ENCODE peak calls at places on chromosomes 13 and 19, in five cellular contexts. O is fibroblast of pulmonary artery, T is left ventricle myocardium inferior, C is foreskin fibroblast, A is AG09309. Z is an unnamed sample.

GRCh38 chr13:98228661-98229349 is 51.7 kb upstream of the RNF113B start:
- DNase-seq in O (no peak), T (no peak), A (no peak), C (no peak), Z (no peak)

GRCh38 chr13:32791545-32792172 is 205.4 kb downstream of the PDS5B start:
- DNase-seq in A (no peak), T (no peak), O (no peak), C (no peak), Z (no peak)

GRCh38 chr19:6066661-6067646 is 43.3 kb downstream of the RFX2 start:
- DNase-seq in O (peak; percentile 98), A (peak; percentile 64), C (peak; percentile 56), T (peak; percentile 93), Z (peak; percentile 90)

GRCh38 chr13:110107568-110108347 is 199.2 kb downstream of the COL4A1 start:
- DNase-seq in T (no peak), O (no peak), C (no peak), A (no peak), Z (no peak)

GRCh38 chr19:43809762-43810696 is 7.8 kb upstream of the LYPD5 start:
- DNase-seq in O (peak; percentile 79), A (peak; percentile 27), C (peak; percentile 28), T (no peak), Z (peak; percentile 16)

GRCh38 chr13:73275163-73275562 is 216.4 kb downstream of the KLF5 start:
- DNase-seq in T (no peak), A (no peak), O (no peak), C (no peak), Z (no peak)

GRCh38 chr19:19746286-19747213 is 13.6 kb upstream of the ZNF14 start:
- DNase-seq in T (no peak), A (no peak), O (no peak), C (no peak), Z (no peak)

GRCh38 chr19:49691243-49692101 is 556 bp downstream of the CPT1C start:
- DNase-seq in T (peak; percentile 68), A (no peak), O (peak; percentile 75), C (peak; percentile 71), Z (no peak)

GRCh38 chr19:29266603-29267002 is 53.7 kb upstream of the UQCRFS1 start:
- DNase-seq in A (no peak), O (no peak), C (no peak), T (no peak), Z (no peak)

GRCh38 chr13:24821207-24821606 is 57.2 kb downstream of the RNF17 start:
- DNase-seq in T (no peak), A (no peak), O (no peak), C (no peak), Z (no peak)

GRCh38 chr19:4139614-4140236 is 13.7 kb upstream of the CREB3L3 start:
- DNase-seq in O (peak; percentile 67), A (no peak), T (peak; percentile 73), C (no peak), Z (peak; percentile 91)

GRCh38 chr19:15213715-15214381 is 13.1 kb upstream of the NOTCH3 start:
- DNase-seq in T (peak; percentile 84), O (peak; percentile 56), C (no peak), A (no peak), Z (no peak)

GRCh38 chr19:11331502-11331901 is 8.0 kb downstream of the RAB3D start:
- DNase-seq in O (no peak), C (no peak), A (no peak), T (no peak), Z (no peak)

GRCh38 chr19:13727798-13728197 is 36.5 kb upstream of the MRI1 start:
- DNase-seq in T (no peak), O (peak; percentile 58), A (no peak), C (peak; percentile 22), Z (no peak)

GRCh38 chr19:45037393-45038169 is 1.3 kb upstream of the CLASRP start:
- DNase-seq in O (no peak), A (no peak), C (no peak), T (no peak), Z (no peak)

GRCh38 chr19:33577947-33578346 is 43.8 kb upstream of the CHST8 start:
- DNase-seq in O (no peak), C (no peak), A (no peak), T (no peak), Z (no peak)

GRCh38 chr13:59856281-59856810 is 307.4 kb downstream of the DIAPH3 start:
- DNase-seq in A (no peak), T (no peak), C (no peak), O (no peak), Z (no peak)

GRCh38 chr13:111925146-111925875 is 141.6 kb upstream of the SOX1 start:
- DNase-seq in T (no peak), O (no peak), C (no peak), A (no peak), Z (no peak)

GRCh38 chr13:82713681-82714405 is 1168.4 kb downstream of the SLITRK1 start:
- DNase-seq in O (peak; percentile 14), T (no peak), C (peak; percentile 44), A (peak; percentile 57), Z (no peak)

GRCh38 chr13:47708386-47708785 is 292.7 kb downstream of the SUCLA2 start:
- DNase-seq in C (peak; percentile 33), O (peak; percentile 52), A (no peak), T (no peak), Z (no peak)

GRCh38 chr19:13526552-13526951 is 20.3 kb upstream of the CACNA1A start:
- DNase-seq in O (peak; percentile 10), T (no peak), C (no peak), A (no peak), Z (no peak)

GRCh38 chr13:34747507-34747906 is 194.6 kb upstream of the NBEA start:
- DNase-seq in A (no peak), T (no peak), C (no peak), O (peak; percentile 8), Z (no peak)

GRCh38 chr13:74256969-74257368 is 122.8 kb upstream of the KLF12 start:
- DNase-seq in O (no peak), C (no peak), A (no peak), T (no peak), Z (no peak)

GRCh38 chr13:39484506-39485313 is 118.3 kb downstream of the LHFPL6 start:
- DNase-seq in O (peak; percentile 70), A (peak; percentile 66), T (no peak), C (peak; percentile 42), Z (no peak)

GRCh38 chr19:3880471-3881271 is at the start of gene ATCAY:
- DNase-seq in T (no peak), A (no peak), C (no peak), O (no peak), Z (no peak)

GRCh38 chr19:43765109-43765876 is 10.5 kb upstream of the SMG9 start:
- DNase-seq in C (peak; percentile 97), O (peak; percentile 89), A (peak; percentile 90), T (no peak), Z (peak; percentile 66)

GRCh38 chr13:99926014-99926731 is 45.4 kb downstream of the ZIC5 start:
- DNase-seq in T (no peak), C (peak; percentile 43), O (peak; percentile 3), A (no peak), Z (peak; percentile 61)

GRCh38 chr13:76833465-76833864 is 52.7 kb downstream of the KCTD12 start:
- DNase-seq in A (no peak), C (no peak), O (no peak), T (no peak), Z (no peak)

GRCh38 chr13:112684041-112684440 is 5.8 kb upstream of the ATP11A start:
- DNase-seq in A (no peak), T (no peak), C (no peak), O (no peak), Z (no peak)

GRCh38 chr19:45973564-45974338 is at the start of gene NOVA2:
- DNase-seq in C (peak; percentile 48), A (no peak), T (peak; percentile 73), O (peak; percentile 88), Z (peak; percentile 57)

GRCh38 chr13:36369268-36370107 is 23.3 kb upstream of the SPART start:
- DNase-seq in C (peak; percentile 53), O (peak; percentile 51), A (no peak), T (no peak), Z (no peak)

GRCh38 chr13:52160053-52160452 is 656 bp upstream of the NEK3 start:
- DNase-seq in A (no peak), C (no peak), T (no peak), O (no peak), Z (no peak)

GRCh38 chr13:52156724-52157251 is 2.6 kb downstream of the NEK3 start:
- DNase-seq in O (peak; percentile 30), T (no peak), C (no peak), A (no peak), Z (no peak)

GRCh38 chr13:52161193-52161646 is 1.8 kb upstream of the NEK3 start:
- DNase-seq in O (no peak), C (no peak), T (no peak), A (no peak), Z (peak; percentile 45)

GRCh38 chr13:52158629-52159158 is 703 bp downstream of the NEK3 start:
- DNase-seq in C (peak; percentile 28), O (peak; percentile 42), A (no peak), T (peak; percentile 51), Z (no peak)

GRCh38 chr13:52159159-52159982 is at the start of gene NEK3:
- DNase-seq in T (peak; percentile 75), A (no peak), C (peak; percentile 66), O (peak; percentile 63), Z (peak; percentile 76)
- H3K4me3 ChIP-seq in T (peak within 1 kb of the TSS; percentile 96), A (peak within 1 kb of the TSS; percentile 75), C (peak within 1 kb of the TSS; percentile 69), O (peak within 1 kb of the TSS; percentile 69), Z (peak within 1 kb of the TSS; percentile 67)

GRCh38 chr19:58346961-58347929 is 6.0 kb downstream of the A1BG start:
- DNase-seq in O (peak; percentile 57), T (peak; percentile 60), C (peak; percentile 74), A (no peak), Z (peak; percentile 46)
- H3K4me3 ChIP-seq in O (peak overlapping the region; percentile 77), T (peak overlapping the region; percentile 72), C (peak overlapping the region; percentile 97), A (peak overlapping the region; percentile 83), Z (peak overlapping the region; percentile 6)

DNA sequence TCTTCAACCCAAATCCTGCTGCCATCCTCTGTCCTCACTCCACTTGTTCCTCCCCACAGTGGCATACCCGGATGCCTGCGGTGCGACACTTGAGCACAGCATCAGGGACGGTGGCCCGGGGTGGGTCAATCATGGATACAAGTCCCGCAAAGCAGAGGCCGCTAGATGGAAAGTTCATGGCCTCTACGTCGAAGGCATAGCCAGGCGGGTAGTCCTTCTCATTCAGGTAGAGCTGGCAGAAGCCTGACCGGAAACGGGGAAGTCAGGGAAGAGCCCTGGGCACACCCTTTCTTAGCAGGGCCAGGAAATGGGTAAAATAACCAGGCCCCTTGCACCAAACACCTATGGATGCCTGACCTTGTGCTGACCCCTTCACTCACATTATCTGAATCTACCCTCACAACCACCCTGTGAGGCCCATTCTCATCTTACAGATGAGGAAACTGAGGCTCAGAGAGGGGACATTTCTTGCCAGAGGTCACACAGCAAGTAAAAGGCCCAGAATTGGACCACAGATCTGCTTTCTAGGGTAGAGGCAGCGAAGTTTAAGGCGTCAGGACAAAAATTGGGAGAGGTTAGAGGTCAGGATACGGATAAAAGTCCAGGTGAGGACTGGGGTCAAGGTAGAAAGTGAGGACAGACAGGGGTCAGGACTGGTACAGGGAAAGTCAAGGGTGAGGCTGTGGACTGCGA is 6.5 kb downstream of the ATP4A start:
- DNase-seq in O (no peak), T (no peak), C (no peak), A (no peak), Z (no peak)
- H3K4me3 ChIP-seq in O (no peak overlapping the region), T (peak overlapping the region; percentile 56), C (no peak overlapping the region), A (no peak overlapping the region), Z (no peak overlapping the region)

DNA sequence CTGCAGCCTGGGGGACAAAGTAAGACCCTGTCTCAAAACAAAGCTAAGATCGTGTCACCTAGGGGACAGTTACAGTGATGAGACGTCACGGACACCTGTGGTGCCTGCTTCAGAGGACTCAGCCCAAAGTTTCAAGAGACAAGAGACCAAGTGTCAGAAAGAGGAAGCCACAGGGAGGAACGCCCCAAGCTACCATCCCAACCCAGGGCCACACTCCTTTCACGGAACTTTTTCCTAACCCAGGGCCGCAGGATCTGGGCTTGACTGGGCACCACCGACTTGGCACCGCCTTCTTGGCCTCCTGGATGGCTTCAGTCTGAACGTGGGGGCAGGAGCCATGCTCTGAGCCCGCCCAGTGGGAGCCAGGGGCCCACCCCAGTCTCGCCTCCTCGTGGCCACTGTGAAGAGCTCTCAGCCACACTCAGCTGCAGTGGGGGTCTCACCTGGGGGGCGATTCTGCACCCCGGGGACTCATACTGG is 8.5 kb downstream of the MOB3A start:
- DNase-seq in O (no peak), A (no peak), T (no peak), C (no peak), Z (no peak)
- H3K4me3 ChIP-seq in O (no peak overlapping the region), A (no peak overlapping the region), T (no peak overlapping the region), C (no peak overlapping the region), Z (no peak overlapping the region)

Z was measured in mucosa of descending colon.